ENCODE peak calls at places on chromosomes 1 and 21, in ten cellular contexts. T is GM12878, M is GM23338, X is transverse colon, Z is HCT116, V is endothelial cell of umbilical vein, A is Panc1, B is HL-60, P is K562, Q is SK-N-SH. S is an unnamed sample.

GRCh38 chr21:38323721-38324591 is 67.2 kb downstream of the KCNJ15 start:
- DNase-seq in T (no peak), M (peak), X (no peak), Z (no peak), V (no peak), A (no peak), B (no peak), P (no peak), Q (no peak), S (no peak)

GRCh38 chr1:77350012-77350411 is 68.2 kb downstream of the AK5 start:
- DNase-seq in T (no peak), M (no peak), X (no peak), Z (no peak), V (no peak), A (no peak), B (no peak), P (no peak), Q (no peak), S (no peak)

GRCh38 chr1:184860985-184861754 is 106.5 kb upstream of the EDEM3 start:
- DNase-seq in T (no peak), M (no peak), X (peak), Z (no peak), V (no peak), A (no peak), B (no peak), P (no peak), Q (no peak), S (no peak)

GRCh38 chr1:155166006-155166372 is 7.1 kb downstream of the KRTCAP2 start:
- DNase-seq in T (no peak), M (peak), X (no peak), Z (no peak), V (no peak), A (no peak), B (no peak), P (no peak), Q (no peak), S (no peak)

GRCh38 chr1:108691886-108692723 is at the start of gene PRPF38B:
- DNase-seq in T (peak), M (peak), X (peak), Z (peak), V (peak), A (no peak), B (peak), P (peak), Q (peak), S (peak)

GRCh38 chr1:178609015-178609414 is 96.1 kb downstream of the TEX35 start:
- DNase-seq in T (no peak), M (no peak), X (no peak), Z (no peak), V (peak), A (no peak), B (no peak), P (no peak), Q (no peak), S (no peak)

GRCh38 chr21:17671733-17672132 is 59.0 kb upstream of the BTG3 start:
- DNase-seq in T (no peak), M (no peak), X (no peak), Z (no peak), V (no peak), A (no peak), B (no peak), P (no peak), Q (no peak), S (no peak)

GRCh38 chr1:238111521-238111920 is 220.8 kb upstream of the ZP4 start:
- DNase-seq in T (no peak), M (no peak), X (no peak), Z (no peak), V (no peak), A (no peak), B (no peak), P (no peak), Q (no peak), S (no peak)

GRCh38 chr1:203526572-203526971 is 32.6 kb downstream of the OPTC start:
- DNase-seq in T (no peak), M (no peak), X (no peak), Z (no peak), V (no peak), A (no peak), B (no peak), P (no peak), Q (no peak), S (no peak)

GRCh38 chr1:37865348-37866119 is 6.1 kb upstream of the MTF1 start:
- DNase-seq in T (no peak), M (no peak), X (no peak), Z (peak), V (no peak), A (no peak), B (no peak), P (no peak), Q (no peak), S (no peak)

GRCh38 chr21:45390121-45390751 is 14.7 kb upstream of the COL18A1 start:
- DNase-seq in T (no peak), M (no peak), X (no peak), Z (no peak), V (no peak), A (no peak), B (no peak), P (no peak), Q (no peak), S (peak)

GRCh38 chr1:85027242-85027983 is 20.9 kb downstream of the MCOLN3 start:
- DNase-seq in T (no peak), M (peak), X (no peak), Z (no peak), V (no peak), A (peak), B (no peak), P (no peak), Q (no peak), S (no peak)

GRCh38 chr1:45802343-45803298 is 791 bp upstream of the MAST2 start:
- DNase-seq in T (no peak), M (peak), X (peak), Z (peak), V (peak), A (peak), B (peak), P (peak), Q (peak), S (peak)

GRCh38 chr1:119767486-119767885 is 1.2 kb downstream of the HMGCS2 start:
- DNase-seq in T (no peak), M (no peak), X (no peak), Z (no peak), V (no peak), A (no peak), B (no peak), P (no peak), Q (no peak), S (no peak)

GRCh38 chr1:162899422-162900168 is 38.6 kb upstream of the CCDC190 start:
- DNase-seq in T (no peak), M (no peak), X (no peak), Z (no peak), V (no peak), A (no peak), B (no peak), P (no peak), Q (no peak), S (no peak)

GRCh38 chr1:10402729-10403274 is 3.9 kb downstream of the PGD start:
- DNase-seq in T (no peak), M (no peak), X (no peak), Z (no peak), V (no peak), A (no peak), B (no peak), P (no peak), Q (no peak), S (no peak)

GRCh38 chr1:52994658-52995057 is 67.4 kb upstream of the PODN start:
- DNase-seq in T (no peak), M (no peak), X (no peak), Z (no peak), V (no peak), A (no peak), B (no peak), P (no peak), Q (no peak), S (no peak)

GRCh38 chr1:234779160-234779538 is 169.2 kb upstream of the IRF2BP2 start:
- DNase-seq in T (no peak), M (no peak), X (no peak), Z (no peak), V (peak), A (no peak), B (no peak), P (peak), Q (no peak), S (no peak)

GRCh38 chr1:11064942-11065341 is 5.1 kb upstream of the SRM start:
- DNase-seq in T (no peak), M (no peak), X (no peak), Z (no peak), V (no peak), A (no peak), B (no peak), P (no peak), Q (no peak), S (no peak)

GRCh38 chr21:44964381-44964780 is 24.6 kb downstream of the SLX9 start:
- DNase-seq in T (no peak), M (no peak), X (no peak), Z (no peak), V (no peak), A (no peak), B (no peak), P (no peak), Q (no peak), S (no peak)

GRCh38 chr1:30754684-30755171 is 2.8 kb downstream of the LAPTM5 start:
- DNase-seq in T (peak), M (no peak), X (no peak), Z (no peak), V (no peak), A (no peak), B (peak), P (no peak), Q (no peak), S (no peak)

GRCh38 chr1:116834605-116835004 is 75.1 kb upstream of the PTGFRN start:
- DNase-seq in T (no peak), M (no peak), X (no peak), Z (no peak), V (no peak), A (no peak), B (no peak), P (no peak), Q (no peak), S (no peak)

GRCh38 chr1:1001631-1002300 is 1.9 kb upstream of the HES4 start:
- DNase-seq in T (no peak), M (peak), X (peak), Z (peak), V (peak), A (no peak), B (peak), P (peak), Q (peak), S (peak)

GRCh38 chr1:211579434-211580302 is 707 bp upstream of the SLC30A1 start:
- DNase-seq in T (no peak), M (peak), X (peak), Z (no peak), V (no peak), A (no peak), B (no peak), P (no peak), Q (no peak), S (peak)

GRCh38 chr1:117754061-117754969 is 148.5 kb downstream of the TENT5C start:
- DNase-seq in T (no peak), M (peak), X (peak), Z (peak), V (peak), A (no peak), B (peak), P (peak), Q (peak), S (no peak)

GRCh38 chr1:116743535-116743934 is 10.7 kb upstream of the CD2 start:
- DNase-seq in T (no peak), M (peak), X (no peak), Z (no peak), V (no peak), A (no peak), B (no peak), P (no peak), Q (no peak), S (no peak)

GRCh38 chr21:41133896-41134522 is 34.0 kb upstream of the BACE2 start:
- DNase-seq in T (no peak), M (peak), X (no peak), Z (peak), V (peak), A (peak), B (no peak), P (peak), Q (peak), S (no peak)

GRCh38 chr1:148353461-148354283 is 129.4 kb downstream of the PPIAL4G start:
- DNase-seq in T (no peak), M (peak), X (no peak), Z (peak), V (peak), A (peak), B (no peak), P (peak), Q (no peak), S (peak)

GRCh38 chr21:37263827-37264226 is 3.3 kb downstream of the VPS26C start:
- DNase-seq in T (no peak), M (no peak), X (no peak), Z (no peak), V (no peak), A (no peak), B (no peak), P (no peak), Q (no peak), S (no peak)

GRCh38 chr1:214002472-214002871 is 14.7 kb downstream of the PROX1 start:
- DNase-seq in T (no peak), M (no peak), X (no peak), Z (no peak), V (peak), A (no peak), B (no peak), P (peak), Q (no peak), S (no peak)

GRCh38 chr1:234500269-234500668 is 21.3 kb upstream of the TARBP1 start:
- DNase-seq in T (no peak), M (no peak), X (peak), Z (no peak), V (no peak), A (no peak), B (peak), P (no peak), Q (no peak), S (no peak)

GRCh38 chr1:106960412-106960811 is 96.1 kb upstream of the PRMT6 start:
- DNase-seq in T (no peak), M (no peak), X (no peak), Z (no peak), V (no peak), A (no peak), B (no peak), P (no peak), Q (no peak), S (no peak)

GRCh38 chr1:183310753-183311465 is 107.3 kb downstream of the NMNAT2 start:
- DNase-seq in T (no peak), M (no peak), X (no peak), Z (no peak), V (peak), A (no peak), B (no peak), P (no peak), Q (no peak), S (no peak)

GRCh38 chr1:117634631-117635030 is 28.8 kb downstream of the TENT5C start:
- DNase-seq in T (no peak), M (no peak), X (no peak), Z (no peak), V (no peak), A (no peak), B (no peak), P (no peak), Q (no peak), S (no peak)

DNA sequence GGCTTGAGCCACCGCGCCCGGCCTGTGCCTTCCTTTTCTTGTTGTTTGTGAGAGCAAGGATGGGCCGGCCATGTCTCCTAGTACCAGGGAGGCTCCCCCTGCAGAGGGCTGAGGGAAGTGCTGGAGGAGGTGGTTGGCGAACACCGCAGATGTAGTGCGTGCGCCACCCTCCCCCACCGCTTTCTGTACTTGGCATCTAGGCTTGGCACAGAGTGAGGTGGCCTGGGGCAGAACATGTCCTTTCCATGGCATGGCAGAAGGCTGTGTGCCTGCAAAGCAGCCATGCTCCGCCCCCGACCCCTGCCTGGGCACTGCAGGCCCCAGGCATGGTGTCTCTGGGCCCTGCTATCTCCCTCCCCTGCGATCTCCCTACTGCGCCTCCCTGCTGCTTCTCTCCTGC is 30.7 kb downstream of the ALPL start:
- DNase-seq in T (no peak), M (peak), X (peak), Z (peak), V (no peak), A (no peak), B (peak), P (peak), Q (peak), S (no peak)
- TF ChIP-seq POLR2AphosphoS5 in T (no peak), M (no peak), X (no peak), Z (no peak), V (no peak), A (no peak), B (no peak), P (no peak), Q (no peak), S (no peak)

DNA sequence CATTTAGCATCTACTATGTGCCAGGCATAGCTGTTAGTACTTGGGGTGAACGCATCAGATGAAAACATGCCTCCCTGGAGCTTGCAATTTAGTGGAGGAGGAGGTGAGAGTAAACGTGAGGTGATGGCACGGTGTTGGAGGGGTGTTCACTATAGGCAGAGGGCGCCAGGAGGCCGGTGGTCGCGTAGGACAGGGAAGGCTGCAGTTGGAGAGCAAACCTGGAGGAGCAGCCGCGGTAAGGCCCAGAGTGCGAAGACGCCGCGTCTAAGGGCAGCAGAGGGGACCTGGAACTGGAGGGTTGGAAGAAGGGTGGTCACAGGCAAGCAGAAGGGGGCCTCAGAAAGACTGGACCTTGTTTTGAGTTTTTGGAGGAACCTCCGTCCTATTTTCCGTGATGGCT is 30.2 kb upstream of the TRIM17 start:
- DNase-seq in T (no peak), M (peak), X (no peak), Z (no peak), V (no peak), A (no peak), B (no peak), P (no peak), Q (no peak), S (peak)
- H3K4me3 ChIP-seq in T (no peak), M (peak), X (no peak), Z (no peak), V (no peak), A (no peak), B (no peak), P (no peak), Q (no peak), S (no peak)

GRCh38 chr1:192224846-192225245 is 66.6 kb downstream of the RGS18 start:
- DNase-seq in T (no peak), M (no peak), X (no peak), Z (no peak), V (no peak), A (no peak), B (no peak), P (no peak), Q (no peak), S (no peak)

GRCh38 chr1:192224386-192224785 is 66.1 kb downstream of the RGS18 start:
- DNase-seq in T (no peak), M (no peak), X (no peak), Z (no peak), V (no peak), A (no peak), B (no peak), P (no peak), Q (no peak), S (no peak)

GRCh38 chr1:192227330-192227729 is 69.1 kb downstream of the RGS18 start:
- DNase-seq in T (no peak), M (no peak), X (no peak), Z (no peak), V (no peak), A (no peak), B (no peak), P (no peak), Q (no peak), S (no peak)

GRCh38 chr1:192225713-192226112 is 67.5 kb downstream of the RGS18 start:
- DNase-seq in T (no peak), M (no peak), X (no peak), Z (no peak), V (peak), A (no peak), B (peak), P (no peak), Q (no peak), S (no peak)

GRCh38 chr1:192225266-192225665 is 67.0 kb downstream of the RGS18 start:
- DNase-seq in T (no peak), M (no peak), X (no peak), Z (no peak), V (no peak), A (no peak), B (no peak), P (no peak), Q (no peak), S (no peak)
- TF ChIP-seq POLR2AphosphoS5 in T (no peak), M (no peak), X (no peak), Z (no peak), V (no peak), A (no peak), B (no peak), P (no peak), Q (no peak), S (no peak)

GRCh38 chr1:28933918-28934317 is 19.5 kb downstream of the EPB41 start:
- DNase-seq in T (no peak), M (no peak), X (no peak), Z (no peak), V (no peak), A (no peak), B (no peak), P (no peak), Q (no peak), S (no peak)
- H3K4me3 ChIP-seq in T (no peak), M (no peak), X (no peak), Z (no peak), V (no peak), A (no peak), B (no peak), P (no peak), Q (no peak), S (no peak)

GRCh38 chr1:202010042-202011015 is at the start of gene ELF3:
- DNase-seq in T (peak), M (peak), X (peak), Z (peak), V (no peak), A (no peak), B (no peak), P (no peak), Q (no peak), S (peak)
- TF ChIP-seq POLR2AphosphoS5 in T (no peak), M (peak), X (peak), Z (peak), V (no peak), A (peak), B (no peak), P (no peak), Q (no peak), S (peak)

DNA sequence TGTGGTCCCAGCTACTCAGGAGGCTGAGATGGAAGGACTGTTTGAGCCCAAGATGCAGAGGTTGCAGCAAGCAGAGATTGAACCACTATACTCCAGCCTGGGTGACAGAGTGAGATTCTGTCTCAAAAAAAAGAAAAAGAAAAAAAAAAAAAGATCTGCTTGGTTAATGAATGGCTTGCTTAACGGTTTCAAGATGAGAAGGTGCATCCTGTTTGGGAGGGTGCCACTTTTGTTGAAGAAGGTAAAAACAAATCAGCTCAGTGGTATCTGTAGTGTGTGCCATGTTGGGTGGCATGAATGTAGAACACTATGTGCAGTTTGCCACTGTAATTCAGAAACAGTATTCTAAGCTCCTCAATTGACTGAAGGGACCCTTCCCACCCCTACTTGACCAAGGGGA is 94.9 kb upstream of the ETV3 start:
- DNase-seq in T (peak), M (no peak), X (no peak), Z (no peak), V (no peak), A (no peak), B (no peak), P (no peak), Q (no peak), S (no peak)
- H3K4me3 ChIP-seq in T (no peak), M (no peak), X (no peak), Z (no peak), V (no peak), A (no peak), B (no peak), P (no peak), Q (no peak), S (no peak)

DNA sequence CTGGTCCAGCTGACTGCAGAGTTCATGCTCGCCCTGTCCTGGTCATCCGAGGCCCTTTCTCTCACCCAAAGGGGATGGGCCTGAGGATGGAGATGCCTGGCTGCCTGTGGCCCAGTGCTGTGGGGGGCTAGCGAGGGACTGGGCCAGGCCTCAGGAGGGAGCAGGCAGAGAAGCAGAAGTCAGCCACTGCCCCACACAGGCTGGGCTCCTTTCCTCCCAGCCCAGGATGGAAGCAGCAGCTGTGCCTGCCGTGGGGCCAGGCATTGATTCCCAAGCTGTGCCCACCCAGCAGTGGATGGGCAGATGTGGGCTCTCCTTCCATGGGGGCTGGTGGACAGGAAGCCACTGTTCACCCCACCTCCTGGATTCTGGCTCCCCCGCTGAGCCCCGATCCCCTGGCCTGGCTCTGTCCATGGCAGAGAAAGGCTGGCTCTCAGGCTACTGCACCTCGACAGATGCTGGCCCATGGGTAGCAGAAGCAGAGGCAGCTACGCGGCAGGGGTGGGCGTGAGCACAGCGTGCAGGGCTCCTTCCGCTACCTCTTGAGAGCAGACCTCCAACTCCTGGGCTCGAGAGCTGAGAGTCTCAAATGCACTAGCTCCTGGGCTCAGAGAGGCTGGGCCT is 24.6 kb downstream of the RUNX3 start:
- DNase-seq in T (no peak), M (no peak), X (peak), Z (no peak), V (no peak), A (no peak), B (no peak), P (no peak), Q (no peak), S (no peak)
- TF ChIP-seq POLR2AphosphoS5 in T (peak), M (no peak), X (no peak), Z (no peak), V (no peak), A (no peak), B (no peak), P (no peak), Q (no peak), S (no peak)

GRCh38 chr1:204841798-204842197 is 28.9 kb upstream of the NFASC start:
- DNase-seq in T (no peak), M (no peak), X (no peak), Z (no peak), V (no peak), A (no peak), B (no peak), P (no peak), Q (no peak), S (no peak)
- H3K4me3 ChIP-seq in T (no peak), M (no peak), X (no peak), Z (no peak), V (no peak), A (no peak), B (no peak), P (no peak), Q (no peak), S (no peak)